ENCODE peak calls at places on chromosomes 12 and 14, in four cellular contexts. L is colonic mucosa, C is A549, K is lower lobe of right lung. E is an unnamed sample.

GRCh38 chr14:31943861-31944255 is 133.2 kb upstream of the ARHGAP5 start:
- DNase-seq in L (no peak), C (no peak), K (no peak), E (peak; percentile 25)

GRCh38 chr12:121980211-121980891 is 41.3 kb upstream of the BCL7A start:
- DNase-seq in L (no peak), C (no peak), K (no peak), E (no peak)

GRCh38 chr12:117140397-117141096 is 41.3 kb upstream of the TESC start:
- DNase-seq in L (no peak), C (peak; percentile 95), K (peak; percentile 63), E (peak; percentile 26)

GRCh38 chr12:128825845-128826244 is 2.1 kb upstream of the SLC15A4 start:
- DNase-seq in L (no peak), C (no peak), K (no peak), E (no peak)

GRCh38 chr12:78118486-78118885 is 287.8 kb downstream of the NAV3 start:
- DNase-seq in L (no peak), C (no peak), K (no peak), E (no peak)

GRCh38 chr12:99455350-99456037 is 192.1 kb upstream of the GARIN6 start:
- DNase-seq in L (no peak), C (peak; percentile 80), K (no peak), E (no peak)

GRCh38 chr14:99718031-99718810 is 34.1 kb downstream of the CYP46A1 start:
- DNase-seq in L (no peak), C (no peak), K (peak; percentile 18), E (no peak)

GRCh38 chr12:91778938-91779400 is 366.7 kb downstream of the BTG1 start:
- DNase-seq in L (peak; percentile 39), C (peak; percentile 96), K (no peak), E (peak; percentile 35)

GRCh38 chr14:53338192-53338591 is 185.1 kb upstream of the DDHD1 start:
- DNase-seq in L (no peak), C (no peak), K (no peak), E (no peak)

GRCh38 chr12:124917841-124918621 is 3.6 kb upstream of the UBC start:
- DNase-seq in L (no peak), C (no peak), K (no peak), E (no peak)

GRCh38 chr14:105286759-105287144 is 14.0 kb downstream of the BRF1 start:
- DNase-seq in L (no peak), C (no peak), K (no peak), E (no peak)

GRCh38 chr12:109968032-109968420 is 28.1 kb downstream of the GIT2 start:
- DNase-seq in L (no peak), C (no peak), K (no peak), E (no peak)

GRCh38 chr12:31324845-31325523 is 966 bp downstream of the SINHCAF start:
- DNase-seq in L (peak; percentile 62), C (peak; percentile 59), K (peak; percentile 71), E (peak; percentile 61)

GRCh38 chr14:106286697-106287290 is 760.4 kb downstream of the TMEM121 start:
- DNase-seq in L (no peak), C (peak; percentile 7), K (no peak), E (no peak)

GRCh38 chr14:69980457-69981414 is 101.5 kb downstream of the SMOC1 start:
- DNase-seq in L (no peak), C (no peak), K (no peak), E (no peak)

GRCh38 chr12:54419088-54419887 is at the start of gene ITGA5:
- DNase-seq in L (peak; percentile 63), C (peak; percentile 53), K (peak; percentile 81), E (peak; percentile 73)
- H3K4me3 ChIP-seq in L (peak within 1 kb of the TSS; percentile 52), C (peak within 1 kb of the TSS; percentile 77), K (peak within 1 kb of the TSS; percentile 80), E (peak within 1 kb of the TSS; percentile 55)

DNA sequence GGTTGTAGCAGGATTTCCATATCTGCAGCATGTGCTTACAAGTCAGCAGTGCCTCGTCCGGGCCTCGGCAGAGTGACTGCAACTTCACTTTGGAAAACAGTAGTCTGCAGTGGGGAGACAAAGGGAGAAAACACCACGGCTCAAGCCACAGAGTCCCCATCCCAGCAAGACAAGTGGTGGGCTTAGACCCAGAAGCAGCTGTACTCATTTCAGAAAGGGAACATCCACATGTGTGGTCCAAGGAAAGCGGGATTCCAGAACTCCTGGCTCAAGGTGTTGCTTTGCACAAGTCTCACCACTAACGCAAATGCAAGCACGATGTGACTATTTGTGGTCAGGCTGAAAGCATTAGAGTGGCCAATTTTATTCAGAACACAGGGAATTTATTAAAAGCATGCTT is 198.3 kb downstream of the TTC7B start:
- DNase-seq in L (no peak), C (no peak), K (no peak), E (no peak)
- TF ChIP-seq CTCF in L (no peak), C (no peak), K (no peak), E (no peak)

DNA sequence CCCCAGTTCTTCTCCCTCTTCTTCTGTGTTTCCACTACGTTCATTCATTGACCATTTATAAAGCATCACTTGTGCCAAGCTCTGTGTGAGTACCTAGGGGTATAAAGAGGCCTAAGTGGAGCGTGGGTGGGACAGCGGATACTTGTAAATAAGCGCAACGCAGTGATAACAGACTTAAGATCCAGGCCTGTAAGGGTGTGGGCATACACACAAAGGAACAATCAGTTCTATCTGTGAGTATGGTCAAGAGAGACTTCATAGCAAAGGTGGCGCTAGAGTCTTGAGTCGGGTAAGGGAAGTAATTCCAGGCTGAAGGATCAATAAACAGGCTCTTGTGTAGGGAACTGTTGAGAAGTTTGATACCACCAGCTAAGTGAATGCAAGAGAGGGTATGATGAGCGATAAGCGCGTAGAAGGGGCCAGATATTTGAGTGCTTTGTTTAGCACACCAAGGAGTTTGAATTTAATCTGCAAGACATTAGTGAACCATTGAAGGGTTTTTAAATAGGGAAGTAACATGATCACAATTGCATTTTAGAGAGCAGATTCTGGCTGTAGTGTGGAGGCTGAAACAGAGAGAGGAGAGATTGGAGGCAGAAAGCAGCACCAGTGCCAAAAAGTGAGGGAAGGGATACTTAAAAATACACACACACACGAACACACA is 1.0 kb upstream of the GXYLT1 start:
- DNase-seq in L (peak; percentile 24), C (peak; percentile 72), K (no peak), E (peak; percentile 11)
- H3K4me3 ChIP-seq in L (no peak overlapping the region), C (peak overlapping the region; percentile 82), K (peak overlapping the region; percentile 67), E (peak overlapping the region; percentile 80)

GRCh38 chr12:49548822-49549648 is 10.2 kb downstream of the KCNH3 start:
- DNase-seq in L (no peak), C (no peak), K (no peak), E (peak; percentile 17)
- TF ChIP-seq CTCF in L (no peak), C (no peak), K (peak; percentile 51), E (peak; percentile 31)

DNA sequence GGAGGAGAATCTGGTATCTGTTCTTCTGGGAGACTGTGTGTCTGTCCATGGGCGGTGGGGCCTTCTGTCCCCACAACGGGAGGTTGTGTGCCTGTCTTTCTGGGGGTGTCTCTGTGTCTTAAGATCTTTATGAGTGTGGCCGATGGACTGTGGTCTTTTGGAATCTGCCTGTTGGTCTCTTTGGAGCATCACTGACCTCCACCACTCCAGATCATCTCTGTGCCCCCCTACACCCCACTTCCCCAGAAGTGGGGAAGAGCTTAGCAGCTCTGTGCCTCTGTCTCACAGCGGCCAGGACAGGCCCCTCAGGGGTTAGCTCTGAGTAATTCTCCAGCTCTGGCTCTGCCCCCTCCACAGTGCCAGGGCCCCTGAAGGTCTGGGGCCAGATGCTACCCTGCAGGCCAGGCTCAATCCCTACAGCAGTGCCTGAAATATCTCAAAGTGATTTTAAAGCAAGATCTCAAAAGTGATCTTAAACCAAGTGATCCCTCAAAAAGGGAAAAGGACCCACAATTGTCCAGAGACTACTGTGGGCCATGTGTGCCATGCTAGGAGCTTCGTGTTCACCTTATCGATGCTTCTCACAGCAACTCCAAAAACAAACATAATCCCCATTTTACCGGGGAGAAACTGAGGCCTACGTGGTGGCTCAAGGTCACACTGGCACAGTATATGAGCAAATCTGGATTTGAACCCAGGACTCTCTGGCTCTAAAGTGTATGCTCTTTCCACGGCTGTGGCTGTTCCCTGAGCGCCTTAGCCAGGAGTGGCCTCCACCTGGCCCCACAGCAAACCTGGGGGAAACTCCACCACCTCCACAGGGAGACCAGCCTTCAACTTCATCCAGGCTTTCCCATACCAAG is 26.0 kb upstream of the KRT78 start:
- DNase-seq in L (no peak), C (no peak), K (no peak), E (no peak)
- H3K4me3 ChIP-seq in L (no peak overlapping the region), C (no peak overlapping the region), K (peak overlapping the region; percentile 58), E (peak overlapping the region; percentile 45)

DNA sequence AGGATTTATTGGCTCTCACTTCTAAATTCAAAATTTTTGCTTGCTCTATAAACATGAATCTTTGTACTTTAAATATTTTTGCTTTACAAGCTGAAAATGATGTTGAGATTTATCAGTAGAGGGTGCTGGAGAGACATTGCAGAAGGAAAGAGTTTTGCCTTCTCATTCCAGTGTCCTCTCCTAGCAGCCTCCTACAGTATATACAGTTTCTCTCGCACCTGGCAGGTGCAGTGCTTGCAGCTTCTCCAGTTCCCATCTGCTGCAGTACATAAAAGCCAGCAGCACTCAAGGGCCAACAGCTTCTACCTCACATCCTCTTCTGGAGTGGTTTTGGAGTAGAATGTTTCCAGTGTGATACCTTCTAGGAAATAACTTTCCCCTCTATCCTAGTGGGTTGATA is 601.8 kb upstream of the ATXN7L3B start:
- DNase-seq in L (no peak), C (peak; percentile 55), K (no peak), E (no peak)
- TF ChIP-seq CTCF in L (no peak), C (peak; percentile 80), K (no peak), E (no peak)

GRCh38 chr12:2745655-2746054 is 49.1 kb upstream of the FKBP4 start:
- DNase-seq in L (no peak), C (no peak), K (no peak), E (no peak)
- H3K4me3 ChIP-seq in L (no peak overlapping the region), C (no peak overlapping the region), K (no peak overlapping the region), E (no peak overlapping the region)

E was measured in transverse colon.